ENCODE peak calls at places on chromosomes 13 and 19, in four cellular contexts. G is Daoy, L is lower lobe of right lung, Q is adrenal gland. U is an unnamed sample.

GRCh38 chr19:834216-834615 is 6.6 kb downstream of the AZU1 start:
- DNase-seq in G (no peak), Q (no peak), L (no peak), U (no peak)

GRCh38 chr13:53138369-53139036 is 109.9 kb downstream of the OLFM4 start:
- DNase-seq in Q (no peak), L (no peak), G (peak), U (peak)

GRCh38 chr19:50008532-50008931 is 16.6 kb downstream of the VRK3 start:
- DNase-seq in L (no peak), G (peak), Q (no peak), U (no peak)

GRCh38 chr19:55080121-55080914 is 4.6 kb downstream of the EPS8L1 start:
- DNase-seq in Q (peak), L (peak), G (peak), U (peak)

GRCh38 chr19:32131037-32131436 is 214.4 kb upstream of the ZNF507 start:
- DNase-seq in Q (no peak), G (no peak), L (no peak), U (no peak)

GRCh38 chr19:42126565-42126964 is 5.7 kb downstream of the POU2F2 start:
- DNase-seq in Q (no peak), G (no peak), L (no peak), U (no peak)

GRCh38 chr13:98216711-98217110 is 39.6 kb upstream of the RNF113B start:
- DNase-seq in G (no peak), L (no peak), Q (no peak), U (no peak)

GRCh38 chr13:35499131-35500051 is 22.9 kb upstream of the MAB21L1 start:
- DNase-seq in Q (no peak), G (no peak), L (no peak), U (no peak)

GRCh38 chr19:13022859-13023636 is 27.8 kb downstream of the NFIX start:
- DNase-seq in Q (peak), G (peak), L (peak), U (peak)

GRCh38 chr19:2123682-2124387 is 27.1 kb downstream of the IZUMO4 start:
- DNase-seq in G (no peak), Q (no peak), L (no peak), U (no peak)

GRCh38 chr13:27446986-27447583 is 3.3 kb downstream of the MTIF3 start:
- DNase-seq in G (no peak), L (no peak), Q (no peak), U (no peak)

GRCh38 chr19:35168261-35168660 is 13.7 kb downstream of the FXYD5 start:
- DNase-seq in G (peak), L (no peak), Q (no peak), U (no peak)

GRCh38 chr19:58409010-58409790 is 751 bp downstream of the ZNF584 start:
- DNase-seq in Q (peak), L (no peak), G (peak), U (no peak)

GRCh38 chr19:41328157-41328817 is 18.3 kb downstream of the CCDC97 start:
- DNase-seq in L (no peak), G (peak), Q (peak), U (no peak)

GRCh38 chr13:25143693-25144092 is 28.4 kb downstream of the AMER2 start:
- DNase-seq in L (no peak), G (no peak), Q (no peak), U (no peak)

GRCh38 chr19:45191324-45191845 is 12.8 kb downstream of the BLOC1S3 start:
- DNase-seq in L (no peak), G (no peak), Q (no peak), U (no peak)

GRCh38 chr13:106213028-106213427 is 322.4 kb downstream of the EFNB2 start:
- DNase-seq in G (no peak), L (no peak), Q (no peak), U (no peak)

GRCh38 chr19:2419754-2420153 is 7.6 kb downstream of the TIMM13 start:
- DNase-seq in L (no peak), G (no peak), Q (no peak), U (no peak)

GRCh38 chr19:19538077-19538764 is at the start of gene CILP2:
- DNase-seq in Q (no peak), L (peak), G (peak), U (peak)

GRCh38 chr19:21482863-21483276 is 22.5 kb upstream of the ZNF429 start:
- DNase-seq in L (peak), Q (peak), G (peak), U (peak)

GRCh38 chr13:51122868-51123267 is 11.8 kb upstream of the C13orf42 start:
- DNase-seq in Q (no peak), L (no peak), G (no peak), U (no peak)

GRCh38 chr13:103884139-103884723 is 818.0 kb upstream of the SLC10A2 start:
- DNase-seq in L (no peak), Q (no peak), G (no peak), U (no peak)

GRCh38 chr13:73722120-73722519 is 412.1 kb downstream of the KLF12 start:
- DNase-seq in L (no peak), Q (no peak), G (peak), U (no peak)

GRCh38 chr13:100088282-100088647 is 628 bp upstream of the PCCA start:
- DNase-seq in Q (peak), G (no peak), L (no peak), U (no peak)

GRCh38 chr19:3266792-3267469 is 42.5 kb downstream of the CELF5 start:
- DNase-seq in L (no peak), Q (no peak), G (peak), U (no peak)

GRCh38 chr19:7292950-7293794 is 1.0 kb downstream of the INSR start:
- DNase-seq in L (peak), G (no peak), Q (peak), U (peak)

GRCh38 chr13:68110178-68110768 is 880.1 kb upstream of the PCDH9 start:
- DNase-seq in G (no peak), L (no peak), Q (no peak), U (no peak)

GRCh38 chr13:38965281-38965680 is 25.4 kb downstream of the STOML3 start:
- DNase-seq in G (no peak), L (no peak), Q (no peak), U (no peak)

GRCh38 chr13:53015044-53015443 is 13.6 kb upstream of the OLFM4 start:
- DNase-seq in G (no peak), L (no peak), Q (no peak), U (no peak)

GRCh38 chr13:88000239-88000638 is 329.1 kb downstream of the SLITRK5 start:
- DNase-seq in Q (no peak), G (no peak), L (no peak), U (no peak)

GRCh38 chr13:102960959-102961358 is 105.3 kb downstream of the SLC10A2 start:
- DNase-seq in L (no peak), Q (no peak), G (no peak), U (no peak)

GRCh38 chr19:15101479-15102082 is 5.6 kb upstream of the SYDE1 start:
- DNase-seq in L (no peak), Q (peak), G (no peak), U (no peak)